ENCODE peak calls at places on chromosome 6, in ten cellular contexts. H, G, L, S, D, V, J, I, B and U are unnamed samples.

GRCh38 chr6:139888691-139889122 is 514.3 kb upstream of the CITED2 start:
- DNase-seq in D (peak), V (no peak), L (peak), H (peak), I (no peak), G (no peak), S (no peak), B (no peak), J (peak), U (peak)

GRCh38 chr6:56096946-56097345 is 150.4 kb downstream of the COL21A1 start:
- DNase-seq in J (no peak), S (no peak), I (no peak), H (no peak), V (no peak), G (peak), B (no peak), L (no peak), D (no peak), U (no peak)

GRCh38 chr6:52399511-52400315 is 20.4 kb upstream of the EFHC1 start:
- DNase-seq in I (peak), D (peak), L (no peak), H (peak), V (peak), J (peak), G (peak), S (no peak), B (no peak), U (peak)

GRCh38 chr6:63574554-63574900 is 2.2 kb downstream of the LOC128125822 start:
- DNase-seq in B (no peak), V (no peak), J (no peak), G (no peak), I (no peak), H (no peak), S (no peak), L (no peak), D (no peak), U (no peak)

GRCh38 chr6:45756611-45757010 is 259.0 kb downstream of the CLIC5 start:
- DNase-seq in H (no peak), G (no peak), D (no peak), B (no peak), V (no peak), S (no peak), I (no peak), J (no peak), L (no peak), U (no peak)

GRCh38 chr6:160750276-160750689 is 48.2 kb downstream of the PLG start:
- DNase-seq in H (no peak), I (no peak), G (no peak), V (no peak), J (peak), D (peak), S (no peak), B (no peak), L (peak), U (no peak)

GRCh38 chr6:34673079-34673478 is 23.5 kb downstream of the ILRUN start:
- DNase-seq in I (no peak), L (no peak), V (no peak), H (no peak), G (peak), B (no peak), J (no peak), S (no peak), D (no peak), U (no peak)

GRCh38 chr6:167098825-167099225 is 24.1 kb upstream of the CCR6 start:
- DNase-seq in V (no peak), I (no peak), B (no peak), H (no peak), L (no peak), G (no peak), S (no peak), J (no peak), D (no peak), U (no peak)

GRCh38 chr6:34771727-34772126 is 14.4 kb downstream of the SNRPC start:
- DNase-seq in L (peak), G (no peak), D (no peak), I (no peak), B (no peak), V (no peak), S (no peak), H (peak), J (peak), U (peak)

GRCh38 chr6:33081098-33081824 is 5.5 kb downstream of the HLA-DPB1 start:
- DNase-seq in H (no peak), G (no peak), I (no peak), J (no peak), D (no peak), S (no peak), L (no peak), B (no peak), V (no peak), U (no peak)

GRCh38 chr6:40371621-40372020 is 215.5 kb downstream of the LRFN2 start:
- DNase-seq in J (no peak), D (no peak), G (no peak), H (no peak), V (no peak), S (no peak), I (no peak), B (no peak), L (no peak), U (no peak)

GRCh38 chr6:49325901-49326300 is 137.2 kb downstream of the MMUT start:
- DNase-seq in S (no peak), J (no peak), G (no peak), V (no peak), D (no peak), H (no peak), I (no peak), L (no peak), B (no peak), U (no peak)

GRCh38 chr6:129110687-129111343 is 227.9 kb downstream of the LAMA2 start:
- DNase-seq in J (no peak), V (no peak), H (peak), L (no peak), B (no peak), I (no peak), D (no peak), S (no peak), G (no peak), U (no peak)

GRCh38 chr6:10426781-10427279 is 12.0 kb upstream of the TFAP2A start:
- DNase-seq in B (no peak), J (no peak), G (no peak), H (no peak), D (no peak), I (no peak), V (no peak), L (no peak), S (no peak), U (no peak)

GRCh38 chr6:98044791-98045190 is 761.8 kb upstream of the MMS22L start:
- DNase-seq in I (no peak), B (no peak), L (no peak), J (no peak), H (no peak), D (no peak), G (no peak), S (no peak), V (no peak), U (no peak)

GRCh38 chr6:125095501-125096301 is 57.9 kb upstream of the TPD52L1 start:
- DNase-seq in H (peak), J (peak), G (peak), S (no peak), L (no peak), B (peak), I (no peak), D (no peak), V (no peak), U (no peak)

GRCh38 chr6:139402935-139403386 is 28.5 kb upstream of the CITED2 start:
- DNase-seq in S (no peak), L (no peak), G (peak), I (peak), D (no peak), V (no peak), H (no peak), B (peak), J (peak), U (no peak)

GRCh38 chr6:160379464-160379863 is 31.3 kb downstream of the SLC22A3 start:
- DNase-seq in B (no peak), S (no peak), H (peak), J (peak), V (no peak), G (no peak), D (no peak), L (no peak), I (no peak), U (no peak)

GRCh38 chr6:96787846-96788580 is 49.3 kb downstream of the GPR63 start:
- DNase-seq in B (no peak), D (no peak), S (no peak), I (no peak), G (no peak), V (no peak), L (no peak), J (no peak), H (no peak), U (no peak)

GRCh38 chr6:116101298-116101718 is 655 bp downstream of the NT5DC1 start:
- DNase-seq in I (peak), H (no peak), S (no peak), D (no peak), J (no peak), B (no peak), G (no peak), L (no peak), V (no peak), U (peak)

GRCh38 chr6:111800468-111800760 is 72.8 kb downstream of the FYN start:
- DNase-seq in S (no peak), G (no peak), J (no peak), B (no peak), D (no peak), V (no peak), I (no peak), L (no peak), H (no peak), U (no peak)

GRCh38 chr6:51678905-51679620 is 408.4 kb downstream of the PKHD1 start:
- DNase-seq in B (no peak), D (no peak), I (peak), V (no peak), L (no peak), S (no peak), H (no peak), J (peak), G (no peak), U (no peak)

GRCh38 chr6:17179246-17180073 is 77.6 kb downstream of the STMND1 start:
- DNase-seq in D (no peak), I (no peak), H (peak), L (no peak), J (peak), V (no peak), G (no peak), S (no peak), B (peak), U (no peak)